ENCODE peak calls at places on chromosomes 4 and X, in seven cellular contexts. S is fibroblast of lung, A is brain microvascular endothelial cell, E is tibial artery, P is transverse colon, H is stomach, F is neural progenitor cell. G is an unnamed sample. For H3K27me3, the result is how much of the 10 kb centered on the place peaks cover.

GRCh38 chrX:71302461-71303213 is 1.1 kb downstream of the ITGB1BP2 start:
- DNase-seq in E (no peak), H (no peak), S (peak), P (no peak), F (no peak), A (no peak), G (no peak)

GRCh38 chr4:152187693-152188092 is 348.2 kb downstream of the FBXW7 start:
- DNase-seq in S (peak), H (no peak), F (no peak), A (no peak), E (no peak), P (no peak), G (peak)

GRCh38 chr4:77930876-77931275 is 68.2 kb downstream of the MRPL1 start:
- DNase-seq in F (no peak), E (no peak), H (no peak), S (peak), P (no peak), A (no peak), G (no peak)

GRCh38 chr4:2793578-2793919 is 664 bp downstream of the SH3BP2 start:
- DNase-seq in H (peak), A (no peak), E (peak), F (peak), P (peak), S (peak), G (peak)

GRCh38 chr4:181950372-181951127 is 292.7 kb upstream of the TENM3 start:
- DNase-seq in E (no peak), H (no peak), A (peak), S (no peak), F (no peak), P (no peak), G (no peak)

GRCh38 chrX:129779747-129780146 is at the start of gene SASH3:
- DNase-seq in A (no peak), E (peak), P (peak), F (no peak), S (no peak), H (peak), G (no peak)

GRCh38 chrX:72478351-72478750 is 94.3 kb downstream of the HDAC8 start:
- DNase-seq in P (no peak), F (no peak), A (no peak), E (no peak), S (no peak), H (no peak), G (no peak)

GRCh38 chrX:124098089-124098488 is 136.6 kb downstream of the STAG2 start:
- DNase-seq in E (no peak), P (no peak), H (no peak), S (peak), F (peak), A (no peak), G (no peak)

GRCh38 chr4:122450847-122451246 is 5.7 kb downstream of the IL2 start:
- DNase-seq in P (no peak), H (no peak), A (peak), F (peak), E (no peak), S (no peak), G (no peak)

GRCh38 chrX:45774961-45775360 is 574.3 kb upstream of the DIPK2B start:
- DNase-seq in A (peak), H (no peak), F (no peak), P (no peak), S (peak), E (peak), G (peak)

GRCh38 chr4:1711055-1711905 is 839 bp downstream of the SLBP start:
- DNase-seq in S (peak), H (peak), P (peak), F (peak), A (peak), E (peak), G (no peak)

GRCh38 chr4:176242764-176243347 is 26.2 kb downstream of the ASB5 start:
- DNase-seq in A (no peak), F (no peak), S (no peak), E (no peak), H (no peak), P (no peak), G (no peak)

GRCh38 chr4:120749445-120750151 is 172.9 kb downstream of the PRDM5 start:
- DNase-seq in S (no peak), E (no peak), A (no peak), P (peak), F (no peak), H (peak), G (no peak)

GRCh38 chr4:6332042-6332668 is 62.5 kb downstream of the WFS1 start:
- DNase-seq in F (peak), P (peak), E (no peak), S (no peak), H (peak), A (peak), G (no peak)

GRCh38 chr4:85459736-85460135 is 15.2 kb upstream of the ARHGAP24 start:
- DNase-seq in F (no peak), A (no peak), P (peak), S (no peak), H (peak), E (no peak), G (no peak)

GRCh38 chr4:87982446-87982845 is 6.9 kb downstream of the SPP1 start:
- DNase-seq in A (peak), F (peak), S (peak), H (no peak), E (no peak), P (no peak), G (no peak)

GRCh38 chrX:52416816-52417215 is 48.0 kb downstream of the XAGE2 start:
- DNase-seq in P (no peak), E (no peak), S (no peak), A (no peak), F (no peak), H (no peak), G (no peak)

GRCh38 chr4:176949022-176949421 is 156.3 kb upstream of the VEGFC start:
- DNase-seq in P (no peak), F (no peak), A (no peak), E (no peak), S (no peak), H (no peak), G (peak)

GRCh38 chr4:114562176-114562904 is 36.3 kb upstream of the UGT8 start:
- DNase-seq in H (no peak), E (no peak), S (no peak), F (peak), P (no peak), A (no peak), G (no peak)

GRCh38 chr4:25861951-25862410 is 807 bp downstream of the SEL1L3 start:
- DNase-seq in F (peak), P (peak), E (no peak), S (peak), A (no peak), H (no peak), G (peak)

GRCh38 chrX:13774696-13775095 is 40.1 kb downstream of the OFD1 start:
- DNase-seq in F (no peak), A (no peak), S (no peak), P (no peak), H (no peak), E (no peak), G (no peak)

GRCh38 chr4:57039345-57039744 is 60.6 kb downstream of the POLR2B start:
- DNase-seq in H (no peak), S (no peak), A (no peak), E (no peak), F (no peak), P (no peak), G (no peak)

GRCh38 chr4:34720563-34720962 is 1523.8 kb downstream of the ARAP2 start:
- DNase-seq in E (no peak), P (no peak), S (peak), F (peak), H (no peak), A (no peak), G (no peak)

GRCh38 chr4:112517067-112517588 is 1.1 kb upstream of the NEUROG2 start:
- DNase-seq in A (no peak), S (no peak), F (peak), H (no peak), E (no peak), P (no peak), G (no peak)
- H3K27me3 ChIP-seq in A (half or more), S (half or more), F (half or more), H (half or more), E (half or more), P (half or more), G (half or more)

GRCh38 chrX:107849747-107850478 is 24.2 kb downstream of the MID2 start:
- DNase-seq in H (no peak), S (no peak), F (no peak), E (no peak), P (no peak), A (no peak), G (no peak)
- H3K4me3 ChIP-seq in H (no peak), S (no peak), F (no peak), E (no peak), P (no peak), A (no peak), G (no peak)

DNA sequence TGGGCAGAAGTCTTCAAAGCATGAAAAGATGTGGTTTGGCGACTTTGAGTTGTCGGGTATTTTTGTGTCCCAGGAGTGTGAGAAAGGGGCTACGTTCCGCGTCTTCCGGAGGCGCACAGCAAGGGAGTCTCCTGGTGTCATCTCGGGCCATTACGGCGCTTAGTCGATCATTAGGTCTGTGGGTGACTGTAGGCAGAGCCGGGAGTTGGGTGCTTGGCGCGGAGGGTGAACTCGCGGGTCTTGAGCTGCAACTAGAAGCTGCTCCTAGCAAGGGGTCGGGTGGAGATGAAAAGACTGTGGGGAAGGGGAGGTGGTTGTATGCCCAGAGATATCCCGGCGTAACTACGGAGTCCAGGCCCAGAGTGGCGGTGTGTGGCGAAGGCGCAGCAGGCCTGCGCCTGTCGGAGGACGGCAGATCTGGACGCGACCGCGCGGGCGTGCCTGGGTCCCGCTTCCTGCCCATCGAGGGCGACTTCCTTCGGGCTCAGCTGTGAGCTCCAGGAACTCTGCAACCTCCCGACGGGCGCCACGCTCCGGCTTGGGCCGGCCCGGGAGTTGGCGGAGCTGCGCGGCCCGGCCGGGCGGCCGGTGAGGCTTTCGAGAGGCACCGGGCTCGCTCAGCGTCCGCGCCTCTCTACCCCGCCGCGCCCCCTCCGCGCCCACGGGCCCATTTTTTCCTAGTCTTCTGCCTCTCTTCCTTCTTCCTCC is 2.7 kb upstream of the NKX3-2 start:
- DNase-seq in A (no peak), S (no peak), E (no peak), H (no peak), P (peak), F (peak), G (peak)
- H3K27me3 ChIP-seq in A (half or more), S (under half), E (half or more), H (under half), P (half or more), F (half or more), G (under half)

GRCh38 chr4:55125087-55125721 is at the start of gene KDR:
- DNase-seq in P (no peak), A (peak), H (peak), S (peak), E (peak), F (peak), G (peak)
- H3K4me3 ChIP-seq in P (peak), A (peak), H (peak), S (peak), E (peak), F (peak), G (peak)

G was measured in MG63.